ENCODE peak calls at places on chromosomes 13 and 19, in five cellular contexts. One of them, this sample, is unnamed. For H3K4me1, the result is how much of the 10 kb centered on the place peaks cover.

GRCh38 chr19:50739841-50740426 is 16.8 kb downstream of the CLEC11A start:
- DNase-seq in sigmoid colon: no peak
- DNase-seq in suprapubic skin: no peak
- DNase-seq in transverse colon: no peak
- DNase-seq in vagina: no peak
- DNase-seq in this sample: no peak

GRCh38 chr19:43634877-43635560 is 4.6 kb downstream of the CADM4 start:
- DNase-seq in sigmoid colon: no peak
- DNase-seq in suprapubic skin: no peak
- DNase-seq in transverse colon: no peak
- DNase-seq in vagina: no peak
- DNase-seq in this sample: peak

GRCh38 chr19:41265376-41266153 is 1.4 kb downstream of the HNRNPUL1 start:
- DNase-seq in sigmoid colon: peak
- DNase-seq in suprapubic skin: no peak
- DNase-seq in transverse colon: peak
- DNase-seq in vagina: no peak
- DNase-seq in this sample: no peak

GRCh38 chr13:91155512-91156114 is 191.9 kb upstream of the MIR17HG start:
- DNase-seq in sigmoid colon: no peak
- DNase-seq in suprapubic skin: no peak
- DNase-seq in transverse colon: no peak
- DNase-seq in vagina: no peak
- DNase-seq in this sample: no peak

GRCh38 chr13:24985102-24985501 is 110.8 kb upstream of the PABPC3 start:
- DNase-seq in sigmoid colon: no peak
- DNase-seq in suprapubic skin: no peak
- DNase-seq in transverse colon: no peak
- DNase-seq in vagina: no peak
- DNase-seq in this sample: no peak

GRCh38 chr19:14114854-14115253 is 2.7 kb downstream of the PRKACA start:
- DNase-seq in sigmoid colon: peak
- DNase-seq in suprapubic skin: no peak
- DNase-seq in transverse colon: peak
- DNase-seq in vagina: no peak
- DNase-seq in this sample: no peak

GRCh38 chr19:39135701-39136100 is 10.1 kb downstream of the PAK4 start:
- DNase-seq in sigmoid colon: no peak
- DNase-seq in suprapubic skin: no peak
- DNase-seq in transverse colon: no peak
- DNase-seq in vagina: no peak
- DNase-seq in this sample: no peak

GRCh38 chr13:99983401-99984133 is 2.0 kb downstream of the ZIC2 start:
- DNase-seq in sigmoid colon: no peak
- DNase-seq in suprapubic skin: no peak
- DNase-seq in transverse colon: no peak
- DNase-seq in vagina: no peak
- DNase-seq in this sample: no peak

GRCh38 chr19:48868196-48868886 is at the start of gene PLEKHA4:
- DNase-seq in sigmoid colon: peak
- DNase-seq in suprapubic skin: peak
- DNase-seq in transverse colon: peak
- DNase-seq in vagina: no peak
- DNase-seq in this sample: no peak

GRCh38 chr13:85241045-85241444 is 558.2 kb downstream of the SLITRK6 start:
- DNase-seq in sigmoid colon: no peak
- DNase-seq in suprapubic skin: no peak
- DNase-seq in transverse colon: no peak
- DNase-seq in vagina: no peak
- DNase-seq in this sample: no peak

GRCh38 chr19:53960187-53960586 is 2.5 kb upstream of the CACNG8 start:
- DNase-seq in sigmoid colon: no peak
- DNase-seq in suprapubic skin: no peak
- DNase-seq in transverse colon: no peak
- DNase-seq in vagina: no peak
- DNase-seq in this sample: no peak

GRCh38 chr19:55441319-55441691 is 1.8 kb downstream of the SHISA7 start:
- DNase-seq in sigmoid colon: no peak
- DNase-seq in suprapubic skin: no peak
- DNase-seq in transverse colon: no peak
- DNase-seq in vagina: no peak
- DNase-seq in this sample: no peak

GRCh38 chr13:50422181-50423148 is 407.2 kb downstream of the KCNRG start:
- DNase-seq in sigmoid colon: no peak
- DNase-seq in suprapubic skin: no peak
- DNase-seq in transverse colon: no peak
- DNase-seq in vagina: no peak
- DNase-seq in this sample: no peak

GRCh38 chr13:45441633-45442032 is 23.1 kb upstream of the COG3 start:
- DNase-seq in sigmoid colon: no peak
- DNase-seq in suprapubic skin: no peak
- DNase-seq in transverse colon: no peak
- DNase-seq in vagina: no peak
- DNase-seq in this sample: no peak

GRCh38 chr13:41074523-41074922 is 13.2 kb downstream of the WBP4 start:
- DNase-seq in sigmoid colon: no peak
- DNase-seq in suprapubic skin: no peak
- DNase-seq in transverse colon: no peak
- DNase-seq in vagina: no peak
- DNase-seq in this sample: no peak

GRCh38 chr13:94228781-94229180 is 250.7 kb downstream of the DCT start:
- DNase-seq in sigmoid colon: no peak
- DNase-seq in suprapubic skin: no peak
- DNase-seq in transverse colon: no peak
- DNase-seq in vagina: no peak
- DNase-seq in this sample: no peak

GRCh38 chr13:45411631-45412030 is 6.5 kb downstream of the SLC25A30 start:
- DNase-seq in sigmoid colon: no peak
- DNase-seq in suprapubic skin: no peak
- DNase-seq in transverse colon: no peak
- DNase-seq in vagina: peak
- DNase-seq in this sample: no peak

GRCh38 chr19:5246554-5247155 is 94.0 kb downstream of the PTPRS start:
- DNase-seq in sigmoid colon: no peak
- DNase-seq in suprapubic skin: no peak
- DNase-seq in transverse colon: no peak
- DNase-seq in vagina: no peak
- DNase-seq in this sample: no peak

GRCh38 chr19:18478545-18479311 is 40.8 kb upstream of the ISYNA1 start:
- DNase-seq in sigmoid colon: peak
- DNase-seq in suprapubic skin: peak
- DNase-seq in transverse colon: peak
- DNase-seq in vagina: no peak
- DNase-seq in this sample: no peak

GRCh38 chr19:12880551-12881171 is 588 bp downstream of the DNASE2 start:
- DNase-seq in sigmoid colon: peak
- DNase-seq in suprapubic skin: no peak
- DNase-seq in transverse colon: no peak
- DNase-seq in vagina: no peak
- DNase-seq in this sample: no peak

GRCh38 chr13:113837554-113838355 is 26.1 kb downstream of the GAS6 start:
- DNase-seq in sigmoid colon: peak
- DNase-seq in suprapubic skin: peak
- DNase-seq in transverse colon: peak
- DNase-seq in vagina: peak
- DNase-seq in this sample: peak

GRCh38 chr13:51958217-51958547 is 53.1 kb downstream of the ATP7B start:
- DNase-seq in sigmoid colon: no peak
- DNase-seq in suprapubic skin: no peak
- DNase-seq in transverse colon: peak
- DNase-seq in vagina: no peak
- DNase-seq in this sample: no peak

GRCh38 chr13:78595819-78596700 is 7.3 kb downstream of the POU4F1 start:
- DNase-seq in sigmoid colon: no peak
- DNase-seq in suprapubic skin: no peak
- DNase-seq in transverse colon: no peak
- DNase-seq in vagina: no peak
- DNase-seq in this sample: no peak

GRCh38 chr13:87777395-87777794 is 106.2 kb downstream of the SLITRK5 start:
- DNase-seq in sigmoid colon: no peak
- DNase-seq in suprapubic skin: no peak
- DNase-seq in transverse colon: no peak
- DNase-seq in vagina: no peak
- DNase-seq in this sample: no peak

GRCh38 chr13:96994030-96994848 is at the start of gene OXGR1:
- DNase-seq in sigmoid colon: no peak
- DNase-seq in suprapubic skin: peak
- DNase-seq in transverse colon: peak
- DNase-seq in vagina: no peak
- DNase-seq in this sample: no peak

GRCh38 chr13:110965038-110965754 is 50.3 kb upstream of the ANKRD10 start:
- DNase-seq in sigmoid colon: no peak
- DNase-seq in suprapubic skin: no peak
- DNase-seq in transverse colon: no peak
- DNase-seq in vagina: peak
- DNase-seq in this sample: no peak
- TF ChIP-seq POLR2AphosphoS5 in sigmoid colon: no peak
- TF ChIP-seq POLR2AphosphoS5 in suprapubic skin: no peak
- TF ChIP-seq POLR2AphosphoS5 in transverse colon: peak
- TF ChIP-seq POLR2AphosphoS5 in vagina: no peak
- TF ChIP-seq POLR2AphosphoS5 in this sample: no peak

GRCh38 chr13:33105387-33106005 is 89.3 kb downstream of the KL start:
- DNase-seq in sigmoid colon: no peak
- DNase-seq in suprapubic skin: no peak
- DNase-seq in transverse colon: no peak
- DNase-seq in vagina: no peak
- DNase-seq in this sample: no peak

GRCh38 chr13:33099860-33100259 is 83.6 kb downstream of the KL start:
- DNase-seq in sigmoid colon: no peak
- DNase-seq in suprapubic skin: no peak
- DNase-seq in transverse colon: no peak
- DNase-seq in vagina: no peak
- DNase-seq in this sample: no peak

GRCh38 chr13:33101835-33102234 is 85.6 kb downstream of the KL start:
- DNase-seq in sigmoid colon: no peak
- DNase-seq in suprapubic skin: no peak
- DNase-seq in transverse colon: no peak
- DNase-seq in vagina: no peak
- DNase-seq in this sample: no peak

GRCh38 chr13:33096886-33097610 is 80.8 kb downstream of the KL start:
- DNase-seq in sigmoid colon: no peak
- DNase-seq in suprapubic skin: no peak
- DNase-seq in transverse colon: no peak
- DNase-seq in vagina: no peak
- DNase-seq in this sample: no peak

GRCh38 chr13:33100876-33101275 is 84.7 kb downstream of the KL start:
- DNase-seq in sigmoid colon: no peak
- DNase-seq in suprapubic skin: no peak
- DNase-seq in transverse colon: no peak
- DNase-seq in vagina: no peak
- DNase-seq in this sample: no peak
- H3K4me1 ChIP-seq in sigmoid colon: under half
- H3K4me1 ChIP-seq in suprapubic skin: under half
- H3K4me1 ChIP-seq in transverse colon: under half
- H3K4me1 ChIP-seq in vagina: under half
- H3K4me1 ChIP-seq in this sample: under half

GRCh38 chr19:6412111-6412999 is 12.3 kb downstream of the KHSRP start:
- DNase-seq in sigmoid colon: peak
- DNase-seq in suprapubic skin: no peak
- DNase-seq in transverse colon: peak
- DNase-seq in vagina: no peak
- DNase-seq in this sample: no peak
- TF ChIP-seq POLR2AphosphoS5 in sigmoid colon: no peak
- TF ChIP-seq POLR2AphosphoS5 in suprapubic skin: no peak
- TF ChIP-seq POLR2AphosphoS5 in transverse colon: no peak
- TF ChIP-seq POLR2AphosphoS5 in vagina: no peak
- TF ChIP-seq POLR2AphosphoS5 in this sample: no peak

GRCh38 chr13:23673867-23674605 is 103.8 kb downstream of the TNFRSF19 start:
- DNase-seq in sigmoid colon: no peak
- DNase-seq in suprapubic skin: no peak
- DNase-seq in transverse colon: no peak
- DNase-seq in vagina: no peak
- DNase-seq in this sample: no peak
- H3K4me1 ChIP-seq in sigmoid colon: under half
- H3K4me1 ChIP-seq in suprapubic skin: under half
- H3K4me1 ChIP-seq in transverse colon: under half
- H3K4me1 ChIP-seq in vagina: under half
- H3K4me1 ChIP-seq in this sample: under half

This sample was measured in breast epithelium.